ENCODE peak calls at places on chromosome 12, in five cellular contexts. S is heart right ventricle, L is mammary epithelial cell, F is fibroblast of mammary gland, M is breast epithelium. T is an unnamed sample.

GRCh38 chr12:57063991-57064725 is 14.2 kb upstream of the MYO1A start:
- DNase-seq in F (no peak), L (peak; percentile 21), M (no peak), S (no peak), T (no peak)

GRCh38 chr12:50017653-50018052 is 7.6 kb downstream of the RACGAP1 start:
- DNase-seq in L (no peak), S (no peak), F (peak; percentile 66), M (no peak), T (no peak)

GRCh38 chr12:132392389-132393244 is 63.2 kb upstream of the GALNT9 start:
- DNase-seq in S (no peak), M (no peak), F (no peak), L (no peak), T (no peak)

GRCh38 chr12:131009595-131010270 is 56.0 kb downstream of the ADGRD1 start:
- DNase-seq in M (no peak), F (no peak), S (no peak), L (no peak), T (no peak)

GRCh38 chr12:107774349-107775029 is at the start of gene ASCL4:
- DNase-seq in S (no peak), F (no peak), L (no peak), M (no peak), T (no peak)

GRCh38 chr12:124655317-124656213 is 88.2 kb upstream of the NCOR2 start:
- DNase-seq in S (peak; percentile 87), M (peak; percentile 35), F (peak; percentile 95), L (no peak), T (peak; percentile 41)

GRCh38 chr12:57896437-57897201 is 44.7 kb upstream of the ATP23 start:
- DNase-seq in L (no peak), F (peak; percentile 75), S (peak; percentile 87), M (peak; percentile 62), T (no peak)

GRCh38 chr12:48767047-48767446 is 21.8 kb downstream of the ADCY6 start:
- DNase-seq in S (peak; percentile 67), M (no peak), L (no peak), F (peak; percentile 53), T (no peak)

GRCh38 chr12:98745578-98746391 is 100.7 kb downstream of the APAF1 start:
- DNase-seq in M (no peak), F (no peak), S (no peak), L (no peak), T (no peak)

GRCh38 chr12:119118625-119119024 is 60.1 kb upstream of the HSPB8 start:
- DNase-seq in M (no peak), F (no peak), L (no peak), S (no peak), T (no peak)

GRCh38 chr12:119113587-119113986 is 65.1 kb upstream of the HSPB8 start:
- DNase-seq in S (no peak), F (no peak), L (no peak), M (no peak), T (no peak)

GRCh38 chr12:119117936-119118335 is 60.8 kb upstream of the HSPB8 start:
- DNase-seq in F (no peak), S (no peak), L (no peak), M (no peak), T (no peak)

GRCh38 chr12:119114294-119114693 is 64.4 kb upstream of the HSPB8 start:
- DNase-seq in M (no peak), S (no peak), F (no peak), L (no peak), T (no peak)

GRCh38 chr12:119115296-119115905 is 63.3 kb upstream of the HSPB8 start:
- DNase-seq in L (no peak), M (no peak), F (peak; percentile 44), S (peak; percentile 51), T (no peak)
- TF ChIP-seq CTCF in L (peak; percentile 43), M (peak; percentile 53), F (peak; percentile 85), S (peak; percentile 92), T (no peak)

GRCh38 chr12:4526923-4527546 is 11.7 kb upstream of the RAD51AP1 start:
- DNase-seq in L (no peak), M (no peak), F (peak; percentile 27), S (no peak), T (no peak)
- TF ChIP-seq CTCF in L (peak; percentile 52), M (no peak), F (peak; percentile 39), S (peak; percentile 69), T (no peak)

GRCh38 chr12:63821781-63822251 is 22.7 kb upstream of the SRGAP1 start:
- DNase-seq in L (peak; percentile 19), F (peak; percentile 37), M (no peak), S (no peak), T (no peak)
- TF ChIP-seq CTCF in L (no peak), F (no peak), M (no peak), S (no peak), T (no peak)

DNA sequence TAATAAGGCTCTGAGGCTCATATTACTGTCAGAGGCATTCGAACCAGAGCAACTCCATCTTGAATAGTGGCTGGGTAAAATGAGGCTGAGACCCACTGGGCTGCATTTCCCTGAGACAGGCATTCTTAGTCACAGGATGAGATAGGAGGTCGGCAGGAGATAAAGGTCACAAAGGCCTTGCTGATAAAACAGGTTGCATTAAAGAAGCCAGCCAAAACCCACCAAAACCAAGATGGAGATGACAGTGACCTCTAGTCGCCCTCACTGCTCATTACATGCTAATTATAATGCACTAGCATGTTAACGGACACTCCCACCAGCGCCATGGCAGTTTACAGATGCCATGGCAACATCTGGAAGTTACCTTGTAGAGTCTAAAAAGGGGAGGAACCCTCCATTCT is 18.0 kb upstream of the PRICKLE1 start:
- DNase-seq in L (no peak), M (no peak), S (no peak), F (no peak), T (no peak)
- TF ChIP-seq CTCF in L (no peak), M (no peak), S (no peak), F (no peak), T (no peak)

GRCh38 chr12:15580431-15580830 is 208.8 kb downstream of the EPS8 start:
- DNase-seq in F (no peak), M (no peak), S (no peak), L (no peak), T (no peak)
- TF ChIP-seq CTCF in F (peak; percentile 6), M (no peak), S (no peak), L (no peak), T (no peak)

GRCh38 chr12:16962889-16963288 is 356.9 kb upstream of the LMO3 start:
- DNase-seq in S (no peak), F (no peak), M (no peak), L (no peak), T (no peak)
- TF ChIP-seq CTCF in S (no peak), F (no peak), M (no peak), L (no peak), T (no peak)

DNA sequence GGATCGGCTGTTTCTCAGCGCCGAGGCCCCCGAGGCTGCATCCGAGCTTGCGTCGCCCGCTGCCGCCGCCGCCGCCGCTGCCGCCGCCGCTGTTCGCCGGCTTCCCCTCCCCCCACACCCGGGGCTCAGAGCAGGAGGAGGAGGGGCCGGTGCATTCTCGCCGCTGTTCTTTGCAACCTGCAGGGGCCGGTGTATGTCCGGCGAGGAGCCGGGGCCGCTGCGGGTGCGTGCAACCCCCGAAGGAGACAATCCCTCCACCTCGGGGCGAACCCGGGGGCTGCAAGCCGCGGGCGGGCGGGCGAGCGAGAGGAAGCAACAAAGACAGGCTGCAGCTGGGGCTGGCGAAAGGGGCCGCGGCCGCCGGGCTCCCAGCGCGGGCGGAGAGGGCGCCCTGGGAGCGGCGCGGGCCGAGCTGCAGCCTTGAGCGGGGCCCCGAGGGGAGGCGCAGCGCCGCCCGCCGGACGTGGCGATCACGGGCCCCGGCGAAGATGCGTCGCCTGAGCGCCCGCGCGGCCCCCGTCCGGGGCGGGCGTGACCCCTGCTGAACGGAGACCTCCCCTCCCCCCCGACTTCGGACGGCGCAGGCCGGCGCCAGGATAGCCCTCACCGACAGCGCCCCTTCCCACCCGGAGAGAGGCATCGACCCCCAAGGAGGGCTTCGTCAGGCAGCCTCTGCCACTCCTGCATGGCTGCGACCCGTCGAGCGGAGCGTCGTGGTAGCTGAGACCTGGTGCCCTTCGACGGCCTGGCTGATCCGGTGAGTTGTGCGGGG is 702 bp downstream of the FAM222A start:
- DNase-seq in M (no peak), L (peak; percentile 46), S (peak; percentile 63), F (no peak), T (peak; percentile 40)
- TF ChIP-seq CTCF in M (no peak), L (no peak), S (peak; percentile 35), F (no peak), T (no peak)

DNA sequence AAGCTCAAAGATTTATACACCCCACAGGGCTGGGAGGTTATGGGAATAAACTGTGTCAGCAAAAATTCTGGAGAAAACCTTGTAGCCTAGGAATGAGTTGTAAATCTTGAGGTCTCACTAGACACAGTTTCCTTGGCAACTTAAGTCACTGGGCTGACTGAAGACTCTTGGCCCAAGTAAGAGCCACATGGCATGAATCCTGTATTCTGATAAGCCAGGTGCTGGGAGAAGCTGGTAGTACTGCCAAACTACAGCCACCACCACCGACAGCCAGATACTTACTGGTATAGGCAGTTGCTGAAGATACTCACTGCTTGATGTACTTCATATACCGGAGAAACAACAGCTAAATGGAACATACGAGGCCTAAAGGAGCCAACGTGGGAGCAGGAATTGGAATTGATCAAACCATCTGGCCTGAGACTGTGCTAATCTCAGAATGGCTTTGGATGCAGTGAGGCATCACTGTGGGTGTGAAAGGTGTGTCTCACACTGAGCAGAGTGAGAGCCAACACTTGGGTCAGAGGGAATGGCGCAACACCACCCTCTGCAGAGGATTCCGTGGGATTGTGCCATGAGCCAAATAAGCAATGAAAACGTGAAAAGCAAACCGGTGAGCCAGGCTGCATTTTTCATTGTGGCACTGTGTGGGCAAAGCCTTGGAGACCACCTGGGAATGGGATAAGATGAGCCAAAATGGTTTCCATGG is 102.9 kb upstream of the TMCC3 start:
- DNase-seq in F (peak; percentile 68), S (no peak), M (no peak), L (peak; percentile 70), T (no peak)
- TF ChIP-seq CTCF in F (no peak), S (peak; percentile 6), M (no peak), L (peak; percentile 7), T (no peak)

DNA sequence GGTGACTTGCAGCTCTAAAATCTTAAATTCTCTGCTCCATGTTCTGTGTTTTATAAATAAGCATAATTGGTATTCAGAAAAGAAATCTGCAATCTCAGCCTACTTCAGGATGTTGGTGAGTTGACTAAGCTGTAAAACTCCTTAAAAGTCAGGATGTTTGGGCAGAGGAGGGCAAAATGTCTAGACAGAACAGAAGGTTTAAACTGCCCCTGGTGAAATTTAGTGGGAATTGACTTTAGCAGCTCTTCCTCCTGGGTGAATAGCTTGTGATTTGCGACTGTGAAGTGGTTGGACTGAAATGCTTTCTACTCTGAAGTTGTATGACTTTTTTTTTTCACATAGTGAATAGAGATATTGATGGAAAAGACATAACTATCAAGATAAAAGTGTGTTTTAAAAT is 85.8 kb downstream of the CAND1 start:
- DNase-seq in S (no peak), M (no peak), F (peak; percentile 17), L (no peak), T (no peak)
- TF ChIP-seq CTCF in S (no peak), M (no peak), F (no peak), L (no peak), T (no peak)

DNA sequence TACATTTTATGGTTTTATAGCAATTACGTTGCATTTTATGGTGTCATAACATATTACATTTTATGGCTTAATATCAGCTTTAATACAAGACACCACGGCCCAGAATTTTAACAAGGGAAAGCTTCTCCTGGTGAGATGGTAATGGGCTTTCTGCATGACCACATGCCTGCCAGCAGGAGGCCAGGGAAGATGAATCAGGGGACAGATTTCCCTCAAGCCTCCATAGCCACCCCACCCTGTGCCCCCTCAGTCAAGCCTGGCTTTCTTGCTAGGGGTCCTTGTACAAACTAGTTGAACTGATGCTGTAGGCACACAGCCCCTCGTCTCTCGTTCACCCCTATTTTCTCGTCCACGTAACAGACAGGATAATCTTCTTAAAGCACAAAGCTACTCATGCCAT is 56.6 kb downstream of the HSPB8 start:
- DNase-seq in S (no peak), F (no peak), M (no peak), L (no peak), T (no peak)
- TF ChIP-seq CTCF in S (peak; percentile 34), F (peak; percentile 9), M (no peak), L (no peak), T (no peak)